ENCODE peak calls at places on chromosomes 6 and 20, in nine cellular contexts. One of them, this sample, is unnamed.

GRCh38 chr6:10791673-10792072 is 44.1 kb downstream of the TMEM14B start:
- DNase-seq in fibroblast of mammary gland: no peak
- DNase-seq in B cell: no peak
- DNase-seq in cardiac fibroblast: no peak
- DNase-seq in BE2C: no peak
- DNase-seq in mammary epithelial cell: no peak
- DNase-seq in MM.1S: no peak
- DNase-seq in astrocyte of the spinal cord: no peak
- DNase-seq in astrocyte of the cerebellum: no peak
- DNase-seq in this sample: no peak

GRCh38 chr6:15974817-15975216 is 154.1 kb upstream of the MYLIP start:
- DNase-seq in astrocyte of the cerebellum: no peak
- DNase-seq in mammary epithelial cell: no peak
- DNase-seq in B cell: no peak
- DNase-seq in fibroblast of mammary gland: no peak
- DNase-seq in astrocyte of the spinal cord: no peak
- DNase-seq in cardiac fibroblast: no peak
- DNase-seq in MM.1S: no peak
- DNase-seq in BE2C: no peak
- DNase-seq in this sample: no peak

GRCh38 chr6:106223300-106223930 is 102.1 kb downstream of the ATG5 start:
- DNase-seq in astrocyte of the spinal cord: peak
- DNase-seq in BE2C: peak
- DNase-seq in fibroblast of mammary gland: peak
- DNase-seq in B cell: peak
- DNase-seq in cardiac fibroblast: peak
- DNase-seq in mammary epithelial cell: peak
- DNase-seq in astrocyte of the cerebellum: peak
- DNase-seq in MM.1S: peak
- DNase-seq in this sample: peak

GRCh38 chr6:143967861-143968498 is 40.1 kb downstream of the PLAGL1 start:
- DNase-seq in cardiac fibroblast: peak
- DNase-seq in astrocyte of the spinal cord: peak
- DNase-seq in BE2C: no peak
- DNase-seq in MM.1S: no peak
- DNase-seq in astrocyte of the cerebellum: no peak
- DNase-seq in B cell: no peak
- DNase-seq in fibroblast of mammary gland: peak
- DNase-seq in mammary epithelial cell: no peak
- DNase-seq in this sample: no peak

GRCh38 chr6:2448826-2449571 is 203.6 kb upstream of the GMDS start:
- DNase-seq in BE2C: peak
- DNase-seq in fibroblast of mammary gland: peak
- DNase-seq in MM.1S: peak
- DNase-seq in astrocyte of the spinal cord: peak
- DNase-seq in B cell: peak
- DNase-seq in cardiac fibroblast: peak
- DNase-seq in astrocyte of the cerebellum: peak
- DNase-seq in mammary epithelial cell: peak
- DNase-seq in this sample: peak

GRCh38 chr20:54364919-54365318 is 110.5 kb upstream of the DOK5 start:
- DNase-seq in MM.1S: no peak
- DNase-seq in fibroblast of mammary gland: no peak
- DNase-seq in astrocyte of the spinal cord: no peak
- DNase-seq in cardiac fibroblast: no peak
- DNase-seq in BE2C: no peak
- DNase-seq in astrocyte of the cerebellum: no peak
- DNase-seq in mammary epithelial cell: no peak
- DNase-seq in B cell: no peak
- DNase-seq in this sample: no peak

GRCh38 chr20:728022-728944 is 40.0 kb downstream of the SLC52A3 start:
- DNase-seq in astrocyte of the spinal cord: peak
- DNase-seq in astrocyte of the cerebellum: no peak
- DNase-seq in fibroblast of mammary gland: peak
- DNase-seq in cardiac fibroblast: peak
- DNase-seq in mammary epithelial cell: no peak
- DNase-seq in B cell: peak
- DNase-seq in BE2C: peak
- DNase-seq in MM.1S: no peak
- DNase-seq in this sample: no peak

GRCh38 chr6:90194371-90194841 is 102.2 kb downstream of the BACH2 start:
- DNase-seq in astrocyte of the spinal cord: peak
- DNase-seq in mammary epithelial cell: peak
- DNase-seq in astrocyte of the cerebellum: peak
- DNase-seq in MM.1S: no peak
- DNase-seq in BE2C: no peak
- DNase-seq in B cell: no peak
- DNase-seq in fibroblast of mammary gland: peak
- DNase-seq in cardiac fibroblast: no peak
- DNase-seq in this sample: no peak

GRCh38 chr6:112501705-112502104 is 154.6 kb downstream of the RFPL4B start:
- DNase-seq in BE2C: peak
- DNase-seq in astrocyte of the spinal cord: peak
- DNase-seq in MM.1S: no peak
- DNase-seq in mammary epithelial cell: no peak
- DNase-seq in fibroblast of mammary gland: peak
- DNase-seq in B cell: no peak
- DNase-seq in astrocyte of the cerebellum: peak
- DNase-seq in cardiac fibroblast: peak
- DNase-seq in this sample: no peak

GRCh38 chr6:112503210-112503609 is 156.1 kb downstream of the RFPL4B start:
- DNase-seq in BE2C: no peak
- DNase-seq in mammary epithelial cell: no peak
- DNase-seq in B cell: no peak
- DNase-seq in astrocyte of the cerebellum: peak
- DNase-seq in fibroblast of mammary gland: no peak
- DNase-seq in astrocyte of the spinal cord: peak
- DNase-seq in MM.1S: no peak
- DNase-seq in cardiac fibroblast: no peak
- DNase-seq in this sample: no peak

GRCh38 chr6:112502348-112503130 is 155.4 kb downstream of the RFPL4B start:
- DNase-seq in astrocyte of the cerebellum: peak
- DNase-seq in MM.1S: no peak
- DNase-seq in cardiac fibroblast: peak
- DNase-seq in BE2C: no peak
- DNase-seq in fibroblast of mammary gland: peak
- DNase-seq in astrocyte of the spinal cord: peak
- DNase-seq in mammary epithelial cell: no peak
- DNase-seq in B cell: no peak
- DNase-seq in this sample: no peak
- TF ChIP-seq CTCF in astrocyte of the cerebellum: peak
- TF ChIP-seq CTCF in MM.1S: no peak
- TF ChIP-seq CTCF in cardiac fibroblast: peak
- TF ChIP-seq CTCF in BE2C: peak
- TF ChIP-seq CTCF in fibroblast of mammary gland: peak
- TF ChIP-seq CTCF in astrocyte of the spinal cord: peak
- TF ChIP-seq CTCF in mammary epithelial cell: peak
- TF ChIP-seq CTCF in B cell: no peak
- TF ChIP-seq CTCF in this sample: no peak

GRCh38 chr6:120826253-120826652 is 508.0 kb downstream of the TBC1D32 start:
- DNase-seq in B cell: no peak
- DNase-seq in mammary epithelial cell: peak
- DNase-seq in BE2C: peak
- DNase-seq in MM.1S: peak
- DNase-seq in astrocyte of the spinal cord: peak
- DNase-seq in astrocyte of the cerebellum: no peak
- DNase-seq in cardiac fibroblast: peak
- DNase-seq in fibroblast of mammary gland: peak
- DNase-seq in this sample: no peak
- TF ChIP-seq CTCF in B cell: peak
- TF ChIP-seq CTCF in mammary epithelial cell: peak
- TF ChIP-seq CTCF in BE2C: peak
- TF ChIP-seq CTCF in MM.1S: peak
- TF ChIP-seq CTCF in astrocyte of the spinal cord: peak
- TF ChIP-seq CTCF in astrocyte of the cerebellum: peak
- TF ChIP-seq CTCF in cardiac fibroblast: peak
- TF ChIP-seq CTCF in fibroblast of mammary gland: peak
- TF ChIP-seq CTCF in this sample: peak

GRCh38 chr6:64010646-64011045 is 375.0 kb downstream of the PHF3 start:
- DNase-seq in BE2C: no peak
- DNase-seq in B cell: no peak
- DNase-seq in cardiac fibroblast: no peak
- DNase-seq in astrocyte of the cerebellum: no peak
- DNase-seq in astrocyte of the spinal cord: no peak
- DNase-seq in fibroblast of mammary gland: no peak
- DNase-seq in mammary epithelial cell: no peak
- DNase-seq in MM.1S: no peak
- DNase-seq in this sample: no peak

GRCh38 chr6:64014581-64014980 is 379.0 kb downstream of the PHF3 start:
- DNase-seq in cardiac fibroblast: no peak
- DNase-seq in MM.1S: peak
- DNase-seq in astrocyte of the spinal cord: no peak
- DNase-seq in B cell: no peak
- DNase-seq in astrocyte of the cerebellum: no peak
- DNase-seq in fibroblast of mammary gland: no peak
- DNase-seq in mammary epithelial cell: no peak
- DNase-seq in BE2C: no peak
- DNase-seq in this sample: no peak

GRCh38 chr6:64013061-64013410 is 377.4 kb downstream of the PHF3 start:
- DNase-seq in cardiac fibroblast: peak
- DNase-seq in astrocyte of the spinal cord: peak
- DNase-seq in MM.1S: no peak
- DNase-seq in BE2C: peak
- DNase-seq in mammary epithelial cell: no peak
- DNase-seq in fibroblast of mammary gland: no peak
- DNase-seq in astrocyte of the cerebellum: peak
- DNase-seq in B cell: no peak
- DNase-seq in this sample: no peak

GRCh38 chr6:64010010-64010409 is 374.4 kb downstream of the PHF3 start:
- DNase-seq in BE2C: peak
- DNase-seq in astrocyte of the cerebellum: no peak
- DNase-seq in cardiac fibroblast: no peak
- DNase-seq in fibroblast of mammary gland: no peak
- DNase-seq in mammary epithelial cell: no peak
- DNase-seq in B cell: no peak
- DNase-seq in MM.1S: no peak
- DNase-seq in astrocyte of the spinal cord: no peak
- DNase-seq in this sample: no peak

DNA sequence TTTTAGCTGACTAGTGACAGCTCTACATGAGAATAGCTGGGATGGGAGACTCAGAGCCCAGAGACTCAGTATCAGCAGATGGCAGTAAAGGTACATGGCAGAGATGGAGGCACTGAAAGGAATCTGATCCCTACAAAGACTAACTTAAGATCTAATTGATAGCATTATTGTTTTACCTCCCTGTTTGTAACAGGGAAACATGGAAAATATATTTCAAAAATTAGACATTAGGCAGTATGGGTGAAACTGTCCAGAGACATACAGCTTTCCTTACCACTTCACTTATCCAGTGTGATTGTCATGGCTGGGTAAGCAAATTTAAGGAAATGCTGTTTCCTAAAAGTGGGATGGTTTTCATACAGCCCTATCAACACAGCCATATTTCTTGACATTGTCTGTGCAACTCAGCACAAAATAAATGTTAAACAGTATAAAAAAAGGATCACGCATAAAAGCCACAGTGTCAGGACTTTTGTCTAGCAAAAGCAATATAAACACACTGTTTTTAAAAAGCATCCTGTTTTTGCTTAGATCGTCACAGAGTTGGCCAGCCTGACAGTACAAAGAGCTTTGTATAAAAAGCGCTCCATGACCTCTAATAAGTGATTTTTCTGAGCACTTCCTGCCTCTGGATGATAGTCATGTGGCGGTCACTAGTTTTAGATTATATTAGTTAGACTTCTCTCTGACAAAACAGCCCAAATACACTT is 376.9 kb downstream of the PHF3 start:
- DNase-seq in cardiac fibroblast: peak
- DNase-seq in fibroblast of mammary gland: peak
- DNase-seq in mammary epithelial cell: peak
- DNase-seq in astrocyte of the spinal cord: peak
- DNase-seq in astrocyte of the cerebellum: peak
- DNase-seq in BE2C: peak
- DNase-seq in MM.1S: peak
- DNase-seq in B cell: no peak
- DNase-seq in this sample: no peak
- TF ChIP-seq CTCF in cardiac fibroblast: peak
- TF ChIP-seq CTCF in fibroblast of mammary gland: peak
- TF ChIP-seq CTCF in mammary epithelial cell: peak
- TF ChIP-seq CTCF in astrocyte of the spinal cord: peak
- TF ChIP-seq CTCF in astrocyte of the cerebellum: peak
- TF ChIP-seq CTCF in BE2C: peak
- TF ChIP-seq CTCF in MM.1S: peak
- TF ChIP-seq CTCF in B cell: no peak
- TF ChIP-seq CTCF in this sample: peak

GRCh38 chr6:158818008-158818579 is 1.1 kb downstream of the EZR start:
- DNase-seq in fibroblast of mammary gland: peak
- DNase-seq in astrocyte of the spinal cord: peak
- DNase-seq in mammary epithelial cell: peak
- DNase-seq in BE2C: peak
- DNase-seq in cardiac fibroblast: peak
- DNase-seq in astrocyte of the cerebellum: no peak
- DNase-seq in MM.1S: peak
- DNase-seq in B cell: peak
- DNase-seq in this sample: no peak
- TF ChIP-seq CTCF in fibroblast of mammary gland: no peak
- TF ChIP-seq CTCF in astrocyte of the spinal cord: no peak
- TF ChIP-seq CTCF in mammary epithelial cell: no peak
- TF ChIP-seq CTCF in BE2C: no peak
- TF ChIP-seq CTCF in cardiac fibroblast: no peak
- TF ChIP-seq CTCF in astrocyte of the cerebellum: no peak
- TF ChIP-seq CTCF in MM.1S: no peak
- TF ChIP-seq CTCF in B cell: no peak
- TF ChIP-seq CTCF in this sample: no peak

GRCh38 chr6:166715065-166715464 is 88.0 kb upstream of the RPS6KA2 start:
- DNase-seq in astrocyte of the spinal cord: no peak
- DNase-seq in BE2C: no peak
- DNase-seq in MM.1S: no peak
- DNase-seq in mammary epithelial cell: no peak
- DNase-seq in fibroblast of mammary gland: no peak
- DNase-seq in B cell: no peak
- DNase-seq in astrocyte of the cerebellum: no peak
- DNase-seq in cardiac fibroblast: no peak
- DNase-seq in this sample: no peak
- TF ChIP-seq CTCF in astrocyte of the spinal cord: no peak
- TF ChIP-seq CTCF in BE2C: no peak
- TF ChIP-seq CTCF in MM.1S: no peak
- TF ChIP-seq CTCF in mammary epithelial cell: no peak
- TF ChIP-seq CTCF in fibroblast of mammary gland: no peak
- TF ChIP-seq CTCF in B cell: no peak
- TF ChIP-seq CTCF in astrocyte of the cerebellum: no peak
- TF ChIP-seq CTCF in cardiac fibroblast: no peak
- TF ChIP-seq CTCF in this sample: no peak

This sample was measured in GM12864.